ENCODE peak calls at places on chromosomes 2 and 18, in eight cellular contexts. One of them, this sample, is unnamed.

GRCh38 chr2:234483568-234484251 is 13.2 kb downstream of the ARL4C start:
- DNase-seq in fibroblast of lung: peak
- DNase-seq in dorsolateral prefrontal cortex: no peak
- DNase-seq in A673: no peak
- DNase-seq in A549: peak
- DNase-seq in mucosa of descending colon: peak
- DNase-seq in sigmoid colon: peak
- DNase-seq in thyroid gland: no peak
- DNase-seq in this sample: no peak

GRCh38 chr2:102048465-102048864 is 56.7 kb downstream of the IL1R2 start:
- DNase-seq in fibroblast of lung: peak
- DNase-seq in dorsolateral prefrontal cortex: no peak
- DNase-seq in A673: no peak
- DNase-seq in A549: no peak
- DNase-seq in mucosa of descending colon: no peak
- DNase-seq in sigmoid colon: peak
- DNase-seq in thyroid gland: peak
- DNase-seq in this sample: peak

GRCh38 chr2:220533485-220533884 is 906.1 kb downstream of the SLC4A3 start:
- DNase-seq in fibroblast of lung: peak
- DNase-seq in dorsolateral prefrontal cortex: no peak
- DNase-seq in A673: peak
- DNase-seq in A549: peak
- DNase-seq in mucosa of descending colon: no peak
- DNase-seq in sigmoid colon: no peak
- DNase-seq in thyroid gland: no peak
- DNase-seq in this sample: no peak

GRCh38 chr2:177149155-177149503 is 63.5 kb upstream of the HNRNPA3 start:
- DNase-seq in fibroblast of lung: no peak
- DNase-seq in dorsolateral prefrontal cortex: no peak
- DNase-seq in A673: no peak
- DNase-seq in A549: no peak
- DNase-seq in mucosa of descending colon: no peak
- DNase-seq in sigmoid colon: no peak
- DNase-seq in thyroid gland: no peak
- DNase-seq in this sample: no peak

GRCh38 chr2:25690058-25690457 is 16.7 kb upstream of the DTNB start:
- DNase-seq in fibroblast of lung: no peak
- DNase-seq in dorsolateral prefrontal cortex: peak
- DNase-seq in A673: peak
- DNase-seq in A549: peak
- DNase-seq in mucosa of descending colon: no peak
- DNase-seq in sigmoid colon: no peak
- DNase-seq in thyroid gland: no peak
- DNase-seq in this sample: no peak

GRCh38 chr18:25076980-25077780 is 274.8 kb downstream of the ZNF521 start:
- DNase-seq in fibroblast of lung: no peak
- DNase-seq in dorsolateral prefrontal cortex: no peak
- DNase-seq in A673: no peak
- DNase-seq in A549: no peak
- DNase-seq in mucosa of descending colon: peak
- DNase-seq in sigmoid colon: no peak
- DNase-seq in thyroid gland: no peak
- DNase-seq in this sample: no peak

GRCh38 chr2:167862787-167863186 is 384.6 kb downstream of the STK39 start:
- DNase-seq in fibroblast of lung: peak
- DNase-seq in dorsolateral prefrontal cortex: no peak
- DNase-seq in A673: peak
- DNase-seq in A549: no peak
- DNase-seq in mucosa of descending colon: no peak
- DNase-seq in sigmoid colon: no peak
- DNase-seq in thyroid gland: no peak
- DNase-seq in this sample: peak

GRCh38 chr2:161842751-161843433 is 218.7 kb downstream of the SLC4A10 start:
- DNase-seq in fibroblast of lung: peak
- DNase-seq in dorsolateral prefrontal cortex: no peak
- DNase-seq in A673: no peak
- DNase-seq in A549: no peak
- DNase-seq in mucosa of descending colon: no peak
- DNase-seq in sigmoid colon: no peak
- DNase-seq in thyroid gland: no peak
- DNase-seq in this sample: no peak

GRCh38 chr18:79572848-79573451 is 106.7 kb upstream of the CTDP1 start:
- DNase-seq in fibroblast of lung: no peak
- DNase-seq in dorsolateral prefrontal cortex: peak
- DNase-seq in A673: no peak
- DNase-seq in A549: no peak
- DNase-seq in mucosa of descending colon: no peak
- DNase-seq in sigmoid colon: peak
- DNase-seq in thyroid gland: no peak
- DNase-seq in this sample: no peak

GRCh38 chr2:128798502-128799283 is 480.0 kb upstream of the HS6ST1 start:
- DNase-seq in fibroblast of lung: no peak
- DNase-seq in dorsolateral prefrontal cortex: peak
- DNase-seq in A673: no peak
- DNase-seq in A549: no peak
- DNase-seq in mucosa of descending colon: no peak
- DNase-seq in sigmoid colon: no peak
- DNase-seq in thyroid gland: no peak
- DNase-seq in this sample: no peak

GRCh38 chr2:172093416-172094318 is 8.4 kb downstream of the DLX1 start:
- DNase-seq in fibroblast of lung: no peak
- DNase-seq in dorsolateral prefrontal cortex: no peak
- DNase-seq in A673: peak
- DNase-seq in A549: no peak
- DNase-seq in mucosa of descending colon: no peak
- DNase-seq in sigmoid colon: no peak
- DNase-seq in thyroid gland: no peak
- DNase-seq in this sample: no peak
- H3K4me3 ChIP-seq in fibroblast of lung: no peak
- H3K4me3 ChIP-seq in dorsolateral prefrontal cortex: no peak
- H3K4me3 ChIP-seq in A673: peak
- H3K4me3 ChIP-seq in A549: peak
- H3K4me3 ChIP-seq in mucosa of descending colon: no peak
- H3K4me3 ChIP-seq in sigmoid colon: no peak
- H3K4me3 ChIP-seq in thyroid gland: no peak
- H3K4me3 ChIP-seq in this sample: peak

DNA sequence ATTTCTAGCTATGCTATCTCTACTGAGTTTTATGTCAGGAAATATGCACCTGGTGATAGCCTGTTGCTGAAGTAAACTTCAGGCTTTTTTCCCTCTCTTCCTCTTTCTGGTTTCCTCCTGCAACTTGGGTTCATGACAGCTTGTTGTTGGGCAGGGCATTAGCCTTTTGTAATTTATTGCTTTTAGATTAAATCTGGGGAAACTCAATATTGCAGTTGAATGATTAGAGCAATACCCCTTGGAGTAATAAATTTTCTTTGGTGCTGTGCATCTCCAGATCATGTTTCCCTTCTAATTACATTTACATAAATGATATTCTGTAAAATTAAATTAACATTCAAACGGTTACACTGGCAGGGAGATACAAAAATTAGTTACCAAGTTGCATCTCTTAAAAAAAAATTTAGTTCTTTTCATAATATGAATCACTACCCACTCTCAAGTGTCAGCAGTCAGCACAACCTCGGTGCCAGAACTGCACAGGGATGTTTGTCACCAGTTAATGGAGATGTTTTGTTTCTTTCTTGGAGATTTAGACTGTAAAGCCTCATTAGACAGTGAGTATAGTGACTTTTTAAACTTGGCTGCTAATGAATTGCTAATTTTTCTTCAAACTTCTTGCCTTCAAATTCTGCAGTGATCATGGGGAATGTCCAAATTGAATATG is 466.5 kb upstream of the ETAA1 start:
- DNase-seq in fibroblast of lung: no peak
- DNase-seq in dorsolateral prefrontal cortex: no peak
- DNase-seq in A673: no peak
- DNase-seq in A549: no peak
- DNase-seq in mucosa of descending colon: no peak
- DNase-seq in sigmoid colon: no peak
- DNase-seq in thyroid gland: no peak
- DNase-seq in this sample: no peak
- H3K4me3 ChIP-seq in fibroblast of lung: no peak
- H3K4me3 ChIP-seq in dorsolateral prefrontal cortex: no peak
- H3K4me3 ChIP-seq in A673: no peak
- H3K4me3 ChIP-seq in A549: no peak
- H3K4me3 ChIP-seq in mucosa of descending colon: no peak
- H3K4me3 ChIP-seq in sigmoid colon: no peak
- H3K4me3 ChIP-seq in thyroid gland: no peak
- H3K4me3 ChIP-seq in this sample: no peak

DNA sequence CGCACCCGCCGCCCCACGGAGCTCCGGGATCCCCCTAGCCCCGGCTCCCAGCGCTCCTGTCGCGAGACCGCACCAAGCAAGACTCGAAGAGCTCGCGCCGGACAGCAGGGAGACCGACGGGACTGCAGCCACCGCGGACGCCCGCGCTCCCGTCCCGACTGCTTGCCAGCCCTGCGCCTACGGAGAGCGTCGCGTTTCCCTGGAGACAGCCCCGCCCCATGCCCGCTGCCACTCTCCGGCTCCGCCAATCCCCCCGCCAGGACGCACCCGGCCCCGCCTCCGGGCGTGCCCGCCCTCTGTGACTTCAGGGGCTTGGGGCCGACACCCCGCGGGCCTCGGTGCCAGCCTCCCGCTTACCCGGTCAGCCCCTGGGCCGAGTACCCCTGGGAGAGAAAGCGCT is at the start of gene ANKMY1:
- DNase-seq in fibroblast of lung: peak
- DNase-seq in dorsolateral prefrontal cortex: peak
- DNase-seq in A673: peak
- DNase-seq in A549: no peak
- DNase-seq in mucosa of descending colon: peak
- DNase-seq in sigmoid colon: peak
- DNase-seq in thyroid gland: peak
- DNase-seq in this sample: peak
- H3K4me3 ChIP-seq in fibroblast of lung: peak
- H3K4me3 ChIP-seq in dorsolateral prefrontal cortex: peak
- H3K4me3 ChIP-seq in A673: peak
- H3K4me3 ChIP-seq in A549: no peak
- H3K4me3 ChIP-seq in mucosa of descending colon: no peak
- H3K4me3 ChIP-seq in sigmoid colon: peak
- H3K4me3 ChIP-seq in thyroid gland: no peak
- H3K4me3 ChIP-seq in this sample: peak

GRCh38 chr18:54829856-54830255 is 1.6 kb downstream of the RAB27B start:
- DNase-seq in fibroblast of lung: no peak
- DNase-seq in dorsolateral prefrontal cortex: no peak
- DNase-seq in A673: no peak
- DNase-seq in A549: no peak
- DNase-seq in mucosa of descending colon: peak
- DNase-seq in sigmoid colon: no peak
- DNase-seq in thyroid gland: no peak
- DNase-seq in this sample: no peak
- H3K4me3 ChIP-seq in fibroblast of lung: no peak
- H3K4me3 ChIP-seq in dorsolateral prefrontal cortex: no peak
- H3K4me3 ChIP-seq in A673: no peak
- H3K4me3 ChIP-seq in A549: peak
- H3K4me3 ChIP-seq in mucosa of descending colon: no peak
- H3K4me3 ChIP-seq in sigmoid colon: no peak
- H3K4me3 ChIP-seq in thyroid gland: no peak
- H3K4me3 ChIP-seq in this sample: no peak

GRCh38 chr18:22346968-22347611 is 70.6 kb downstream of the CTAGE1 start:
- DNase-seq in fibroblast of lung: peak
- DNase-seq in dorsolateral prefrontal cortex: no peak
- DNase-seq in A673: no peak
- DNase-seq in A549: no peak
- DNase-seq in mucosa of descending colon: peak
- DNase-seq in sigmoid colon: peak
- DNase-seq in thyroid gland: peak
- DNase-seq in this sample: no peak

GRCh38 chr18:22347624-22348511 is 69.8 kb downstream of the CTAGE1 start:
- DNase-seq in fibroblast of lung: peak
- DNase-seq in dorsolateral prefrontal cortex: no peak
- DNase-seq in A673: no peak
- DNase-seq in A549: no peak
- DNase-seq in mucosa of descending colon: peak
- DNase-seq in sigmoid colon: no peak
- DNase-seq in thyroid gland: peak
- DNase-seq in this sample: no peak

GRCh38 chr18:22345733-22346132 is 72.0 kb downstream of the CTAGE1 start:
- DNase-seq in fibroblast of lung: no peak
- DNase-seq in dorsolateral prefrontal cortex: no peak
- DNase-seq in A673: no peak
- DNase-seq in A549: no peak
- DNase-seq in mucosa of descending colon: no peak
- DNase-seq in sigmoid colon: no peak
- DNase-seq in thyroid gland: peak
- DNase-seq in this sample: no peak

GRCh38 chr18:22344908-22345670 is 72.6 kb downstream of the CTAGE1 start:
- DNase-seq in fibroblast of lung: no peak
- DNase-seq in dorsolateral prefrontal cortex: no peak
- DNase-seq in A673: no peak
- DNase-seq in A549: no peak
- DNase-seq in mucosa of descending colon: peak
- DNase-seq in sigmoid colon: no peak
- DNase-seq in thyroid gland: peak
- DNase-seq in this sample: no peak

DNA sequence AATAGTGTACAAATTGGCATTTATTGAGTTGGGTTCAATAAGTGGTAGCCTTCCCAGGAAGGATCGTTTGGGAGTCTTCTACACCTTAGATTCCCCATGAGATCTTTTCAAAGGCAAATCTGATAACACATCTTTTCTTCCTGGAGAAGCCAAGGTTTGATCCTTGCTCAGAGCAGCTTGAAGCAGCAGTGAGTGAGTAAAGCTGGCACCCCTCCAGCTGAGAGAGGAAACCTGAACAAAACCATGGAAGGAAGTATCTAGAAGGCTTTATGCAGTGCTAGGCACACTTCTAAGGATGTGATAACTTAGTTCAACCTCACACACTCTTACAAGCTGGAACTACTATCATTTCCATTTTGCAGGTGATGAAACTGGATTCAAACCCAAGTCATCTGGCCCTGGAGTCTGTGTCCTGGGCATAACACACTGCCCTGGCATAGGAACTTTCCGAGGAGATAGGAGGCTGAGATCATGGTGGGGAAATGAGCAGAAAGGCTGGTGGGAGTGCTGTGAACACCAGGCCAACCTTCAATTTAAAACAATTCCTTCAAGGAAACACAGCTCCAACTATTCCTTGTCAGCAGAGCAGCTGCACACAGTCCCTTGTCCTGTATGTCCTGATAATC is 71.3 kb downstream of the CTAGE1 start:
- DNase-seq in fibroblast of lung: peak
- DNase-seq in dorsolateral prefrontal cortex: no peak
- DNase-seq in A673: peak
- DNase-seq in A549: no peak
- DNase-seq in mucosa of descending colon: peak
- DNase-seq in sigmoid colon: no peak
- DNase-seq in thyroid gland: peak
- DNase-seq in this sample: no peak
- H3K4me3 ChIP-seq in fibroblast of lung: no peak
- H3K4me3 ChIP-seq in dorsolateral prefrontal cortex: no peak
- H3K4me3 ChIP-seq in A673: no peak
- H3K4me3 ChIP-seq in A549: no peak
- H3K4me3 ChIP-seq in mucosa of descending colon: no peak
- H3K4me3 ChIP-seq in sigmoid colon: no peak
- H3K4me3 ChIP-seq in thyroid gland: no peak
- H3K4me3 ChIP-seq in this sample: no peak

GRCh38 chr2:218228366-218229092 is 11.5 kb downstream of the ARPC2 start:
- DNase-seq in fibroblast of lung: no peak
- DNase-seq in dorsolateral prefrontal cortex: no peak
- DNase-seq in A673: peak
- DNase-seq in A549: peak
- DNase-seq in mucosa of descending colon: no peak
- DNase-seq in sigmoid colon: no peak
- DNase-seq in thyroid gland: no peak
- DNase-seq in this sample: no peak
- H3K4me3 ChIP-seq in fibroblast of lung: no peak
- H3K4me3 ChIP-seq in dorsolateral prefrontal cortex: no peak
- H3K4me3 ChIP-seq in A673: no peak
- H3K4me3 ChIP-seq in A549: no peak
- H3K4me3 ChIP-seq in mucosa of descending colon: no peak
- H3K4me3 ChIP-seq in sigmoid colon: no peak
- H3K4me3 ChIP-seq in thyroid gland: no peak
- H3K4me3 ChIP-seq in this sample: no peak